ENCODE peak calls at places on chromosomes 6 and 20, in ten cellular contexts. Z, G, H, U, N, I, X, D, T and V are unnamed samples.

GRCh38 chr6:117840541-117840983 is 66.5 kb upstream of the SLC35F1 start:
- DNase-seq in X (no peak), N (no peak), U (no peak), D (no peak), T (no peak), G (peak; percentile 31), H (no peak), I (peak; percentile 82), Z (no peak), V (peak; percentile 64)

GRCh38 chr20:33279261-33279910 is 3.6 kb upstream of the BPIFB1 start:
- DNase-seq in T (no peak), U (no peak), Z (no peak), H (no peak), D (no peak), I (peak; percentile 17), G (no peak), X (no peak), N (no peak), V (no peak)

GRCh38 chr6:48610846-48611245 is 499.8 kb upstream of the PTCHD4 start:
- DNase-seq in T (no peak), Z (no peak), I (no peak), X (no peak), H (no peak), N (no peak), U (no peak), G (no peak), D (peak; percentile 45), V (no peak)

GRCh38 chr6:82862543-82862942 is 203.1 kb downstream of the UBE3D start:
- DNase-seq in T (no peak), X (no peak), Z (no peak), U (no peak), D (no peak), G (peak; percentile 93), H (no peak), I (no peak), N (no peak), V (no peak)

GRCh38 chr6:13681305-13682061 is 30.2 kb downstream of the RANBP9 start:
- DNase-seq in I (no peak), G (no peak), U (no peak), Z (no peak), T (no peak), N (no peak), H (peak; percentile 43), X (peak; percentile 46), D (no peak), V (no peak)

GRCh38 chr6:138296786-138297185 is 78.5 kb upstream of the PBOV1 start:
- DNase-seq in T (no peak), I (no peak), X (no peak), H (no peak), D (no peak), U (no peak), G (no peak), Z (no peak), N (no peak), V (no peak)

GRCh38 chr20:61288331-61288784 is 36.3 kb downstream of the CDH4 start:
- DNase-seq in U (no peak), Z (no peak), D (no peak), I (no peak), N (no peak), G (no peak), T (no peak), X (no peak), H (no peak), V (no peak)

GRCh38 chr20:24697411-24697810 is 228.0 kb downstream of the SYNDIG1 start:
- DNase-seq in D (no peak), Z (no peak), H (no peak), T (no peak), I (no peak), X (no peak), U (no peak), N (no peak), G (no peak), V (no peak)

GRCh38 chr20:63957004-63957689 is 931 bp upstream of the UCKL1 start:
- DNase-seq in G (peak; percentile 75), Z (peak; percentile 73), N (peak; percentile 82), H (peak; percentile 62), T (peak; percentile 74), I (peak; percentile 93), U (peak; percentile 63), D (no peak), X (peak; percentile 85), V (peak; percentile 77)